ENCODE peak calls at places on chromosomes 11 and 22, in seven cellular contexts. A is stimulated activated naive B cell treated with anti-CD40 and anti-IgM and Interleukin-4, amounts not matched to agents 10 μg/mL and 1 μg/mL and 100 μg/mL, for 72 hours; Q is RPMI7951; X is activated CD4-positive, alpha-beta T cell treated with anti-CD3 and anti-CD28 coated beads, Interleukin-2, amount 10 ng/mL, durations not matched to agents 7 days and 5 days; P is NCI-H2029; W is HepG2; H is T-helper 22 cell. R is an unnamed sample.

GRCh38 chr11:59572091-59572490 is 43.5 kb downstream of the OSBP start:
- DNase-seq in A (no peak), Q (no peak), X (no peak), H (no peak), W (no peak), P (no peak), R (no peak)

GRCh38 chr22:31973739-31974138 is 29.4 kb downstream of the YWHAH start:
- DNase-seq in Q (no peak), W (no peak), X (no peak), H (no peak), A (no peak), P (no peak), R (no peak)

GRCh38 chr11:10051868-10052586 is 242.0 kb downstream of the SBF2 start:
- DNase-seq in A (no peak), X (no peak), Q (no peak), H (no peak), P (no peak), W (no peak), R (no peak)

GRCh38 chr11:115377882-115378296 is 126.3 kb downstream of the CADM1 start:
- DNase-seq in Q (peak; percentile 20), W (peak; percentile 91), P (no peak), H (no peak), X (no peak), A (no peak), R (no peak)

GRCh38 chr11:60985991-60986915 is 14.8 kb downstream of the CD6 start:
- DNase-seq in H (peak; percentile 96), P (no peak), W (no peak), Q (peak; percentile 34), X (peak; percentile 94), A (no peak), R (peak; percentile 87)

GRCh38 chr22:39997939-39998726 is 3.4 kb downstream of the FAM83F start:
- DNase-seq in A (no peak), X (no peak), P (peak; percentile 73), W (no peak), Q (peak; percentile 90), H (no peak), R (peak; percentile 80)

GRCh38 chr11:123173040-123173855 is 21.8 kb downstream of the CLMP start:
- DNase-seq in H (no peak), W (no peak), X (no peak), P (no peak), Q (peak; percentile 99), A (no peak), R (peak; percentile 94)

GRCh38 chr11:130516868-130517505 is 68.5 kb downstream of the ADAMTS15 start:
- DNase-seq in Q (no peak), W (no peak), H (no peak), X (no peak), A (no peak), P (no peak), R (no peak)

GRCh38 chr22:19019029-19019678 is 83.1 kb upstream of the PRODH start:
- DNase-seq in H (no peak), X (no peak), A (no peak), P (no peak), W (no peak), Q (no peak), R (no peak)

GRCh38 chr11:18650859-18651557 is 16.9 kb upstream of the SPTY2D1 start:
- DNase-seq in W (peak; percentile 49), Q (peak; percentile 76), P (peak; percentile 5), A (peak; percentile 14), X (peak; percentile 65), H (no peak), R (peak; percentile 68)

GRCh38 chr22:45094826-45095225 is 68.9 kb upstream of the NUP50 start:
- DNase-seq in A (no peak), H (no peak), P (no peak), Q (no peak), X (no peak), W (no peak), R (no peak)

GRCh38 chr11:35515224-35515623 is 10.2 kb downstream of the PAMR1 start:
- DNase-seq in W (no peak), H (no peak), Q (peak; percentile 48), P (no peak), A (no peak), X (no peak), R (peak; percentile 97)

GRCh38 chr22:40953446-40953845 is 2.3 kb downstream of the RBX1 start:
- DNase-seq in A (no peak), H (no peak), W (no peak), Q (peak; percentile 88), X (no peak), P (no peak), R (no peak)

GRCh38 chr11:108733479-108734116 is 68.7 kb downstream of the DDX10 start:
- DNase-seq in H (no peak), W (no peak), Q (peak; percentile 82), A (peak; percentile 48), P (no peak), X (peak; percentile 9), R (peak; percentile 65)

GRCh38 chr11:10908215-10908990 is 50.5 kb upstream of the ZBED5 start:
- DNase-seq in W (no peak), A (no peak), X (no peak), P (no peak), Q (peak; percentile 95), H (no peak), R (peak; percentile 48)

GRCh38 chr11:64809781-64810241 is 540 bp downstream of the MEN1 start:
- DNase-seq in Q (no peak), A (no peak), W (no peak), H (no peak), X (peak; percentile 14), P (peak; percentile 43), R (peak; percentile 77)

GRCh38 chr11:2074266-2074825 is 64.8 kb downstream of the IGF2 start:
- DNase-seq in A (no peak), Q (no peak), X (no peak), H (no peak), W (no peak), P (no peak), R (peak; percentile 50)

GRCh38 chr22:25359601-25360261 is 140.3 kb downstream of the CRYBB2 start:
- DNase-seq in X (no peak), H (no peak), W (no peak), P (no peak), Q (no peak), A (no peak), R (no peak)

GRCh38 chr22:20086763-20087162 is 6.7 kb downstream of the DGCR8 start:
- DNase-seq in W (no peak), A (no peak), Q (no peak), H (no peak), X (no peak), P (no peak), R (no peak)

GRCh38 chr22:50262460-50262911 is 1.0 kb upstream of the MAPK12 start:
- DNase-seq in Q (no peak), X (no peak), H (no peak), P (no peak), A (no peak), W (peak; percentile 28), R (peak; percentile 64)

GRCh38 chr11:64227405-64227956 is 1.4 kb downstream of the NUDT22 start:
- DNase-seq in H (no peak), P (no peak), W (no peak), X (no peak), A (no peak), Q (no peak), R (peak; percentile 71)

GRCh38 chr11:124897681-124898680 is at the start of gene ROBO4:
- DNase-seq in P (no peak), X (no peak), Q (peak; percentile 96), H (no peak), A (no peak), W (peak; percentile 22), R (peak; percentile 92)

GRCh38 chr22:38704568-38705234 is 1.0 kb upstream of the GTPBP1 start:
- DNase-seq in H (no peak), W (peak; percentile 44), A (no peak), Q (no peak), X (no peak), P (no peak), R (no peak)

R was measured in epithelial cell of esophagus.